ENCODE peak calls at places on chromosome 18, in four cellular contexts. F, L, K and J are unnamed samples.

GRCh38 chr18:44841221-44841620 is 160.5 kb downstream of the SETBP1 start:
- DNase-seq in K (no peak), F (no peak), L (no peak), J (no peak)

GRCh38 chr18:56065101-56065500 is 477.1 kb upstream of the TCF4 start:
- DNase-seq in F (no peak), L (no peak), K (no peak), J (no peak)

GRCh38 chr18:79570266-79571201 is 109.1 kb upstream of the CTDP1 start:
- DNase-seq in K (no peak), L (peak; percentile 30), F (peak; percentile 54), J (peak; percentile 52)

GRCh38 chr18:77622009-77622692 is 372.5 kb downstream of the GALR1 start:
- DNase-seq in K (no peak), F (no peak), L (peak; percentile 24), J (peak; percentile 31)

GRCh38 chr18:79590191-79591039 is 89.2 kb upstream of the CTDP1 start:
- DNase-seq in F (peak; percentile 53), K (no peak), L (no peak), J (no peak)

GRCh38 chr18:79944126-79944731 is 7.2 kb downstream of the SLC66A2 start:
- DNase-seq in L (peak; percentile 52), F (peak; percentile 53), K (no peak), J (peak; percentile 65)

GRCh38 chr18:35778850-35779634 is 193.4 kb upstream of the RMP24 start:
- DNase-seq in F (no peak), L (no peak), K (no peak), J (no peak)

GRCh38 chr18:56255381-56255780 is 383.0 kb downstream of the TXNL1 start:
- DNase-seq in K (no peak), F (no peak), L (no peak), J (no peak)

GRCh38 chr18:3511980-3512379 is 62.0 kb downstream of the TGIF1 start:
- DNase-seq in L (no peak), K (no peak), F (no peak), J (no peak)

GRCh38 chr18:37409870-37410269 is 155.7 kb downstream of the CELF4 start:
- DNase-seq in F (no peak), K (no peak), L (no peak), J (no peak)

GRCh38 chr18:4789506-4789905 is 334.4 kb upstream of the DLGAP1 start:
- DNase-seq in L (no peak), K (no peak), F (no peak), J (no peak)

GRCh38 chr18:50358844-50359243 is 16.0 kb upstream of the SKA1 start:
- DNase-seq in K (no peak), L (no peak), F (no peak), J (no peak)

GRCh38 chr18:43596106-43596712 is 318.9 kb upstream of the SYT4 start:
- DNase-seq in K (no peak), F (no peak), L (no peak), J (no peak)

GRCh38 chr18:59909289-59910036 is 9.7 kb downstream of the PMAIP1 start:
- DNase-seq in K (no peak), F (no peak), L (no peak), J (no peak)

GRCh38 chr18:55400590-55401274 is 187.3 kb downstream of the TCF4 start:
- DNase-seq in L (no peak), K (no peak), F (no peak), J (no peak)

GRCh38 chr18:8045890-8046289 is 478.8 kb downstream of the PTPRM start:
- DNase-seq in L (peak; percentile 49), F (no peak), K (no peak), J (no peak)

GRCh38 chr18:58044370-58045264 is 591 bp downstream of the NEDD4L start:
- DNase-seq in K (no peak), L (peak; percentile 64), F (peak; percentile 70), J (peak; percentile 59)

GRCh38 chr18:49457616-49458015 is 2.8 kb downstream of the DYM start:
- DNase-seq in F (no peak), K (no peak), L (no peak), J (no peak)

GRCh38 chr18:48800479-48800876 is 150.3 kb downstream of the SMAD7 start:
- DNase-seq in L (peak; percentile 15), F (peak; percentile 35), K (no peak), J (no peak)

GRCh38 chr18:28961669-28962228 is 784.8 kb upstream of the CDH2 start:
- DNase-seq in F (no peak), L (no peak), K (no peak), J (no peak)

GRCh38 chr18:51390695-51391094 is 193.2 kb upstream of the MEX3C start:
- DNase-seq in L (no peak), F (no peak), K (no peak), J (no peak)

GRCh38 chr18:43277164-43277600 is at the start of gene SYT4:
- DNase-seq in F (peak; percentile 61), K (peak; percentile 77), L (no peak), J (no peak)

GRCh38 chr18:46660955-46661749 is 4.1 kb upstream of the LOXHD1 start:
- DNase-seq in K (peak; percentile 26), L (no peak), F (no peak), J (no peak)

GRCh38 chr18:23784811-23785245 is 95.6 kb downstream of the LAMA3 start:
- DNase-seq in K (no peak), L (no peak), F (no peak), J (no peak)

GRCh38 chr18:10041180-10041579 is 127.4 kb downstream of the VAPA start:
- DNase-seq in K (no peak), F (no peak), L (no peak), J (no peak)

GRCh38 chr18:42028232-42028832 is 73.3 kb downstream of the PIK3C3 start:
- DNase-seq in K (no peak), F (no peak), L (peak; percentile 24), J (peak; percentile 38)

GRCh38 chr18:49842656-49843055 is 29.3 kb upstream of the ACAA2 start:
- DNase-seq in F (no peak), K (no peak), L (peak; percentile 8), J (no peak)

GRCh38 chr18:24868331-24868730 is 407.9 kb downstream of the HRH4 start:
- DNase-seq in F (no peak), K (no peak), L (no peak), J (no peak)

GRCh38 chr18:48036191-48036590 is 105.7 kb upstream of the SMAD2 start:
- DNase-seq in F (no peak), L (no peak), K (no peak), J (no peak)

GRCh38 chr18:72160504-72161445 is 383.4 kb downstream of the CBLN2 start:
- DNase-seq in K (no peak), L (no peak), F (no peak), J (no peak)

GRCh38 chr18:22399949-22400348 is 17.8 kb downstream of the CTAGE1 start:
- DNase-seq in L (no peak), K (no peak), F (no peak), J (no peak)

GRCh38 chr18:9495916-9496540 is 20.7 kb downstream of the RALBP1 start:
- DNase-seq in F (no peak), K (no peak), L (no peak), J (no peak)